ENCODE peak calls at places on chromosomes 4 and X, in four cellular contexts. U is stimulated activated CD8-positive, alpha-beta memory T cell treated with anti-CD3 and anti-CD28 coated beads, Interleukin-7, amount 100 ng/mL, for 24 hours; P is choroid plexus epithelial cell; Q is adipocyte. L is an unnamed sample.

GRCh38 chr4:2728221-2728620 is 27.9 kb downstream of the TNIP2 start:
- DNase-seq in Q (no peak), U (no peak), P (no peak), L (no peak)

GRCh38 chr4:2484993-2485392 is 16.1 kb downstream of the RNF4 start:
- DNase-seq in U (peak), P (peak), Q (peak), L (no peak)

GRCh38 chr4:147362868-147363440 is 117.9 kb upstream of the EDNRA start:
- DNase-seq in P (peak), Q (peak), U (no peak), L (peak)

GRCh38 chrX:50747471-50747900 is 66.5 kb downstream of the SHROOM4 start:
- DNase-seq in P (peak), Q (peak), U (no peak), L (peak)

GRCh38 chr4:905485-906214 is 26.5 kb downstream of the GAK start:
- DNase-seq in P (no peak), U (no peak), Q (no peak), L (no peak)

GRCh38 chr4:139301821-139302611 is at the start of gene NDUFC1:
- DNase-seq in Q (peak), P (peak), U (no peak), L (peak)

GRCh38 chr4:41362647-41363383 is 106.1 kb downstream of the UCHL1 start:
- DNase-seq in U (no peak), Q (no peak), P (no peak), L (no peak)

GRCh38 chr4:37685726-37686372 is 327 bp downstream of the RELL1 start:
- DNase-seq in Q (peak), P (peak), U (peak), L (peak)

GRCh38 chrX:20224814-20225487 is 41.8 kb downstream of the RPS6KA3 start:
- DNase-seq in P (peak), Q (peak), U (no peak), L (peak)

GRCh38 chrX:53088136-53088974 is 5.6 kb upstream of the KANTR start:
- DNase-seq in P (peak), Q (peak), U (peak), L (peak)

GRCh38 chr4:57131849-57132745 is 21.9 kb upstream of the IGFBP7 start:
- DNase-seq in Q (peak), P (peak), U (no peak), L (peak)

GRCh38 chr4:73729534-73730165 is 10.7 kb upstream of the CXCL8 start:
- DNase-seq in Q (peak), U (no peak), P (peak), L (peak)

GRCh38 chr4:38278255-38278654 is 318.1 kb downstream of the PTTG2 start:
- DNase-seq in U (no peak), Q (no peak), P (no peak), L (no peak)

GRCh38 chrX:143873343-143873742 is 10.5 kb upstream of the UBE2NL start:
- DNase-seq in P (no peak), Q (no peak), U (no peak), L (peak)

GRCh38 chr4:180953572-180953971 is 1289.6 kb upstream of the TENM3 start:
- DNase-seq in U (no peak), Q (no peak), P (peak), L (peak)

L was measured in PC-3.